ENCODE peak calls at places on chromosome 2, in four cellular contexts. One of them, this sample, is unnamed.

GRCh38 chr2:106094101-106094860 is 99.8 kb downstream of the UXS1 start:
- DNase-seq in cardiac fibroblast: no peak
- DNase-seq in glomerular endothelial cell: no peak
- DNase-seq in NCI-H1694: no peak
- DNase-seq in this sample: no peak

GRCh38 chr2:119721043-119721442 is 38.7 kb upstream of the PTPN4 start:
- DNase-seq in cardiac fibroblast: no peak
- DNase-seq in NCI-H1694: no peak
- DNase-seq in glomerular endothelial cell: no peak
- DNase-seq in this sample: no peak

GRCh38 chr2:15677141-15677911 is 85.7 kb downstream of the DDX1 start:
- DNase-seq in NCI-H1694: no peak
- DNase-seq in cardiac fibroblast: no peak
- DNase-seq in glomerular endothelial cell: no peak
- DNase-seq in this sample: no peak

GRCh38 chr2:42030196-42030759 is 17.5 kb upstream of the PKDCC start:
- DNase-seq in cardiac fibroblast: no peak
- DNase-seq in NCI-H1694: no peak
- DNase-seq in glomerular endothelial cell: no peak
- DNase-seq in this sample: no peak

GRCh38 chr2:69762513-69763494 is 20.9 kb downstream of the ANXA4 start:
- DNase-seq in glomerular endothelial cell: no peak
- DNase-seq in NCI-H1694: no peak
- DNase-seq in cardiac fibroblast: no peak
- DNase-seq in this sample: no peak

GRCh38 chr2:178478102-178478441 is 328 bp downstream of the FKBP7 start:
- DNase-seq in cardiac fibroblast: peak; percentile 30
- DNase-seq in NCI-H1694: peak; percentile 29
- DNase-seq in glomerular endothelial cell: no peak
- DNase-seq in this sample: no peak

GRCh38 chr2:158060862-158061435 is 40.7 kb upstream of the UPP2 start:
- DNase-seq in NCI-H1694: no peak
- DNase-seq in cardiac fibroblast: peak; percentile 16
- DNase-seq in glomerular endothelial cell: no peak
- DNase-seq in this sample: no peak

GRCh38 chr2:202178342-202178958 is 59.9 kb downstream of the SUMO1 start:
- DNase-seq in glomerular endothelial cell: peak; percentile 41
- DNase-seq in NCI-H1694: peak; percentile 76
- DNase-seq in cardiac fibroblast: peak; percentile 77
- DNase-seq in this sample: peak; percentile 83

GRCh38 chr2:160241251-160242137 is 41.4 kb upstream of the ITGB6 start:
- DNase-seq in NCI-H1694: no peak
- DNase-seq in cardiac fibroblast: peak; percentile 92
- DNase-seq in glomerular endothelial cell: peak; percentile 86
- DNase-seq in this sample: no peak

GRCh38 chr2:200944467-200945394 is 18.7 kb downstream of the ORC2 start:
- DNase-seq in glomerular endothelial cell: peak; percentile 72
- DNase-seq in NCI-H1694: no peak
- DNase-seq in cardiac fibroblast: peak; percentile 94
- DNase-seq in this sample: no peak

GRCh38 chr2:157792345-157793052 is 83.6 kb downstream of the ACVR1 start:
- DNase-seq in NCI-H1694: no peak
- DNase-seq in cardiac fibroblast: peak; percentile 66
- DNase-seq in glomerular endothelial cell: no peak
- DNase-seq in this sample: no peak

GRCh38 chr2:128315829-128316776 is 2.6 kb downstream of the HS6ST1 start:
- DNase-seq in NCI-H1694: no peak
- DNase-seq in glomerular endothelial cell: no peak
- DNase-seq in cardiac fibroblast: no peak
- DNase-seq in this sample: no peak

This sample was measured in G401.